ENCODE peak calls at places on chromosomes 2 and 18, in four cellular contexts. N is astrocyte of the cerebellum, R is right lobe of liver, V is upper lobe of right lung. T is an unnamed sample.

GRCh38 chr2:4151521-4151920 is 448.1 kb downstream of the DCDC2C start:
- DNase-seq in V (no peak), R (no peak), N (no peak), T (no peak)

GRCh38 chr2:148643998-148644884 is at the start of gene EPC2:
- DNase-seq in N (no peak), V (peak), R (peak), T (peak)

GRCh38 chr18:44680271-44681038 is at the start of gene SETBP1:
- DNase-seq in R (peak), V (peak), N (peak), T (peak)

GRCh38 chr2:241540766-241541561 is 17.6 kb upstream of the BOK start:
- DNase-seq in V (peak), N (no peak), R (no peak), T (peak)

GRCh38 chr2:43340945-43341356 is 114.5 kb upstream of the ZFP36L2 start:
- DNase-seq in N (no peak), R (no peak), V (no peak), T (no peak)

GRCh38 chr2:76748581-76749296 is 773.4 kb downstream of the LRRTM4 start:
- DNase-seq in V (no peak), N (no peak), R (no peak), T (no peak)

GRCh38 chr2:239033801-239034560 is 186.1 kb downstream of the TWIST2 start:
- DNase-seq in N (no peak), V (no peak), R (no peak), T (peak)

GRCh38 chr2:241680827-241681599 is 5.6 kb downstream of the DTYMK start:
- DNase-seq in R (no peak), N (peak), V (no peak), T (no peak)

GRCh38 chr2:203463176-203463797 is 71.8 kb downstream of the RAPH1 start:
- DNase-seq in R (no peak), V (no peak), N (peak), T (no peak)

GRCh38 chr18:6198585-6198984 is 216.1 kb downstream of the L3MBTL4 start:
- DNase-seq in R (no peak), V (no peak), N (no peak), T (no peak)

GRCh38 chr2:49255325-49256023 is 101.2 kb upstream of the FSHR start:
- DNase-seq in V (no peak), R (no peak), N (no peak), T (no peak)

GRCh38 chr18:74342416-74343043 is 26.9 kb downstream of the C18orf63 start:
- DNase-seq in V (no peak), N (peak), R (no peak), T (no peak)

GRCh38 chr18:74493689-74494088 is 2.5 kb upstream of the CNDP2 start:
- DNase-seq in V (no peak), N (peak), R (peak), T (no peak)

GRCh38 chr2:17579605-17580318 is 39.3 kb downstream of the VSNL1 start:
- DNase-seq in V (no peak), R (no peak), N (no peak), T (no peak)

GRCh38 chr18:27887711-27888495 is 289.0 kb downstream of the CDH2 start:
- DNase-seq in V (no peak), R (no peak), N (no peak), T (no peak)

DNA sequence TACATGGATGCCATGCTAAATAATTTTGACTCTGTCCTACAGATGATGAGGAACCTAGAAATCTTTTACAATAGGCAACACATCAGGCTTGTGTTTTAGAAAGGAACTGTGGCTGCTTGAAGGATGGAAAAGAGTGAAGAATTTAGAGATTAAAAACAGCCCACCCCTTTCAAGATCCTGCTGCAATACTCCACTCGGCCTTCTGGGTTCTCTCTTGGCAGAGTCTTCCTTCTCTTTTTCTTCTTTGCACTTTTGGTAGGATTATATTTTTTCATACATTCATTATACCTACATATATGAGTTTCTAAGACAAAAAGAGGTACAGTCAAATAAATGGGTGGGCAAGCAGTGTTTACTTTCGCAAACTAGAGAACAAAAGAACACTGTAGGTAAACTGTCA is 474.3 kb downstream of the ERBB4 start:
- DNase-seq in R (no peak), V (no peak), N (no peak), T (no peak)
- TF ChIP-seq CTCF in R (no peak), V (no peak), N (no peak), T (no peak)

GRCh38 chr2:151302286-151302878 is 12.9 kb upstream of the NMI start:
- DNase-seq in N (no peak), R (no peak), V (no peak), T (no peak)
- H3K4me3 ChIP-seq in N (no peak), R (no peak), V (no peak), T (no peak)

DNA sequence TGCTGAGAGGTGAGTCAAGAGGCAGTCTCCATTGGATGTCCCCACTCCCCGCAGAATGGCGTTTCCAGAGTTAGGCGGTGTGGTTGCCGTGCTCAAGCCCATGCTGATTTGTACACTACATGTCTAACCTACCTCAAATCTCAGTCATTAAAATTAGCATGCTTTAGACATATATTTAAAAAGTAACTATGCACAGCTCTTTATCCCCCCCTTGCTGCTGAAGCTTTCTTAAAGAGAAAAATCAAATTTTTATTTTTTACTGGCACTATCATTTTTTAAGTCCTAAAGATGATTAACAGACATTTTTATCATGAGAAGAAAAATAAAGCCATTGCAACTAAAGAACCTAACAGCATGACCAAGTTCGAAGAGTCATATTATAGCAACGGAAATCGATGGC is 42.9 kb downstream of the BOLA3 start:
- DNase-seq in N (no peak), V (no peak), R (no peak), T (no peak)
- TF ChIP-seq CTCF in N (peak), V (peak), R (no peak), T (no peak)

GRCh38 chr2:20638646-20639430 is 12.1 kb downstream of the HS1BP3 start:
- DNase-seq in N (no peak), V (no peak), R (no peak), T (no peak)
- H3K4me3 ChIP-seq in N (no peak), V (no peak), R (no peak), T (no peak)

DNA sequence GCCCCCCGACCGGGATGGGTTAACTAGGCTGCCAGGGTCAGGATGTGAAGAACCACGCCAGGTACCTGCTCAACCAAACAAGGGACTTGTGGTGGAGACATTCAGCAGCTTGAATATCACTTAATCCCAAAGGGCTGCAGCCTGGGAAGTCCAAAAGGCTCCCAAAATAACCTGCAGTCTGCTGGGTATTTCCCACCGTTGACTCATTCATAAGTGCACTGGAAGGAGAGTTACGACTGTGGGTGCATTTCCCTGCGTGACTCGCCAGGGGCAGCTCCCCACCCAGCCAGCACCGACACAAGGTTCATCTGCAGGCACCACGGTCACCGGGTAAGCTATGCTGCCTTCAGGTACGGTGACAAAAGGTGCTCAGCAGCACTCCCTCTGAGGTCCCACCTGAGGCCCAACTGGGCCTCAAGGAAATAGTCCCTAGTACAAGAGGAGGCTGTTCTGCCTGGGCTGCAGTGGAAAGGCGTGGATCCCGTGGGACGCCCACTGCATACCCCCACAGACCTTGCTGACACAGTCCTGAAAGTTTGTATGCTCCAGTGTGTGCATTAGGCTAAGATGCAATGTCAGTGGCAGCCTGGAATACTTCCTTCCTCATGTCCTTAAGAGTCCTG is 86.5 kb downstream of the UXS1 start:
- DNase-seq in N (no peak), V (no peak), R (no peak), T (no peak)
- TF ChIP-seq CTCF in N (no peak), V (no peak), R (no peak), T (no peak)